ENCODE peak calls at places on chromosome 16, in four cellular contexts. J is HTR-8/SVneo, B is kidney glomerular epithelial cell, X is BE2C. Y is an unnamed sample.

GRCh38 chr16:49473773-49474172 is 100.2 kb downstream of the C16orf78 start:
- DNase-seq in X (no peak), B (no peak), J (no peak), Y (no peak)

GRCh38 chr16:80900593-80900954 is 96.2 kb upstream of the CDYL2 start:
- DNase-seq in J (no peak), B (no peak), X (no peak), Y (no peak)

GRCh38 chr16:28193530-28194423 is 18.0 kb downstream of the XPO6 start:
- DNase-seq in J (peak; percentile 70), X (no peak), B (peak; percentile 79), Y (no peak)

GRCh38 chr16:63217011-63217410 is 1180.8 kb upstream of the CDH8 start:
- DNase-seq in B (no peak), X (no peak), J (no peak), Y (no peak)

GRCh38 chr16:21001262-21001661 is 100.7 kb downstream of the LYRM1 start:
- DNase-seq in X (peak; percentile 24), J (no peak), B (no peak), Y (no peak)

GRCh38 chr16:56547949-56548567 is 16.8 kb upstream of the MT4 start:
- DNase-seq in J (no peak), B (no peak), X (no peak), Y (no peak)

GRCh38 chr16:27819356-27819755 is 244.2 kb downstream of the GSG1L start:
- DNase-seq in B (no peak), X (no peak), J (no peak), Y (no peak)

GRCh38 chr16:75471723-75472634 is 7.5 kb upstream of the TMEM170A start:
- DNase-seq in J (peak; percentile 89), B (peak; percentile 59), X (peak; percentile 61), Y (no peak)

GRCh38 chr16:66427871-66428681 is 981 bp downstream of the BEAN1 start:
- DNase-seq in X (no peak), J (no peak), B (no peak), Y (no peak)

GRCh38 chr16:78460428-78460827 is 361.0 kb downstream of the WWOX start:
- DNase-seq in X (no peak), B (no peak), J (no peak), Y (no peak)

GRCh38 chr16:81650982-81651562 is 128.0 kb upstream of the PLCG2 start:
- DNase-seq in X (peak; percentile 36), B (no peak), J (no peak), Y (no peak)

GRCh38 chr16:6988846-6989245 is 343.8 kb upstream of the RBFOX1 start:
- DNase-seq in B (no peak), J (no peak), X (no peak), Y (no peak)

GRCh38 chr16:55532227-55532626 is 23.4 kb downstream of the LPCAT2 start:
- DNase-seq in J (no peak), X (no peak), B (no peak), Y (no peak)

GRCh38 chr16:10521681-10522274 is 58.6 kb downstream of the EMP2 start:
- DNase-seq in X (peak; percentile 70), B (peak; percentile 91), J (peak; percentile 63), Y (no peak)

GRCh38 chr16:69889295-69889964 is 61.7 kb upstream of the CLEC18A start:
- DNase-seq in J (no peak), B (no peak), X (no peak), Y (no peak)

GRCh38 chr16:81121474-81121990 is 25.3 kb upstream of the GCSH start:
- DNase-seq in B (no peak), X (no peak), J (no peak), Y (no peak)

GRCh38 chr16:65120811-65121721 is 797 bp downstream of the CDH11 start:
- DNase-seq in X (peak; percentile 16), B (no peak), J (no peak), Y (no peak)

GRCh38 chr16:66320774-66321173 is 45.7 kb upstream of the CDH5 start:
- DNase-seq in B (no peak), J (no peak), X (no peak), Y (no peak)

GRCh38 chr16:83802135-83802534 is 5.6 kb upstream of the HSBP1 start:
- DNase-seq in B (no peak), J (no peak), X (no peak), Y (no peak)

GRCh38 chr16:89121691-89122321 is 28.2 kb downstream of the ACSF3 start:
- DNase-seq in J (no peak), B (no peak), X (no peak), Y (no peak)

GRCh38 chr16:88804552-88805339 is 1.2 kb downstream of the CDT1 start:
- DNase-seq in J (no peak), B (no peak), X (no peak), Y (no peak)

Y was measured in central memory CD8-positive, alpha-beta T cell.